ENCODE peak calls at places on chromosome 16, in seven cellular contexts. I is T follicular helper cell, W is amniotic stem cell, Q is HTR-8/SVneo, X is heart left ventricle, N is NAMALWA, G is iPS-NIHi11. R is an unnamed sample.

GRCh38 chr16:87702325-87702811 is 63.4 kb downstream of the KLHDC4 start:
- DNase-seq in N (peak), I (no peak), W (no peak), Q (peak), X (no peak), G (peak), R (no peak)

GRCh38 chr16:48082516-48082915 is 73.3 kb downstream of the ABCC12 start:
- DNase-seq in I (no peak), N (no peak), Q (no peak), X (peak), G (no peak), W (no peak), R (no peak)

GRCh38 chr16:9302102-9302501 is 210.7 kb downstream of the HAPSTR1 start:
- DNase-seq in W (no peak), G (no peak), Q (no peak), N (no peak), X (no peak), I (no peak), R (no peak)

GRCh38 chr16:30395992-30396560 is 856 bp downstream of the ZNF48 start:
- DNase-seq in N (no peak), X (no peak), G (no peak), I (no peak), W (no peak), Q (no peak), R (no peak)

GRCh38 chr16:55207679-55208294 is 116.2 kb upstream of the IRX6 start:
- DNase-seq in G (peak), X (no peak), W (no peak), Q (no peak), I (no peak), N (no peak), R (no peak)

GRCh38 chr16:85004587-85005205 is 6.6 kb downstream of the ZDHHC7 start:
- DNase-seq in I (no peak), Q (peak), N (no peak), W (peak), G (no peak), X (no peak), R (no peak)

GRCh38 chr16:48479319-48479718 is 94.1 kb upstream of the SIAH1 start:
- DNase-seq in W (no peak), G (no peak), Q (no peak), X (no peak), I (no peak), N (no peak), R (no peak)

GRCh38 chr16:14501331-14502255 is 128.5 kb downstream of the PARN start:
- DNase-seq in X (peak), Q (peak), I (no peak), W (peak), G (peak), N (no peak), R (peak)

GRCh38 chr16:24499193-24499814 is 40.1 kb upstream of the RBBP6 start:
- DNase-seq in X (no peak), Q (peak), W (no peak), N (peak), G (peak), I (no peak), R (no peak)

GRCh38 chr16:67268136-67268579 is 11.2 kb upstream of the PLEKHG4 start:
- DNase-seq in Q (peak), X (peak), G (no peak), I (no peak), N (no peak), W (peak), R (no peak)

GRCh38 chr16:55000595-55000994 is 69.9 kb downstream of the IRX5 start:
- DNase-seq in X (no peak), Q (no peak), N (no peak), G (no peak), W (no peak), I (no peak), R (no peak)

GRCh38 chr16:53022374-53022773 is 30.3 kb downstream of the CHD9NB start:
- DNase-seq in I (no peak), N (peak), Q (peak), W (peak), X (no peak), G (peak), R (no peak)

GRCh38 chr16:89893642-89894548 is 20.5 kb downstream of the TCF25 start:
- DNase-seq in W (no peak), Q (no peak), G (no peak), I (no peak), X (no peak), N (no peak), R (no peak)

GRCh38 chr16:67399218-67399733 is 6.0 kb upstream of the TPPP3 start:
- DNase-seq in N (peak), Q (no peak), G (peak), W (no peak), I (no peak), X (peak), R (no peak)

GRCh38 chr16:14309001-14309886 is 238.1 kb downstream of the MRTFB start:
- DNase-seq in Q (no peak), G (peak), I (no peak), W (no peak), X (no peak), N (peak), R (no peak)

GRCh38 chr16:81530296-81530721 is 85.7 kb downstream of the CMIP start:
- DNase-seq in X (no peak), W (no peak), I (no peak), G (no peak), N (no peak), Q (no peak), R (no peak)

GRCh38 chr16:20216818-20217217 is 110.5 kb downstream of the GP2 start:
- DNase-seq in N (no peak), I (no peak), W (no peak), Q (no peak), X (no peak), G (no peak), R (no peak)

GRCh38 chr16:30051518-30051917 is 14.0 kb upstream of the ALDOA start:
- DNase-seq in W (no peak), G (no peak), I (no peak), X (no peak), Q (no peak), N (no peak), R (no peak)

GRCh38 chr16:72800524-72800923 is 247.4 kb downstream of the ZFHX3 start:
- DNase-seq in N (no peak), I (no peak), W (no peak), G (no peak), X (no peak), Q (no peak), R (no peak)

GRCh38 chr16:67177743-67178699 is 5.7 kb downstream of the MATCAP1 start:
- DNase-seq in I (peak), N (no peak), X (peak), Q (no peak), W (no peak), G (peak), R (peak)

GRCh38 chr16:5763176-5763575 is 665.6 kb upstream of the EEF2KMT start:
- DNase-seq in I (no peak), W (no peak), X (no peak), Q (no peak), G (no peak), N (no peak), R (no peak)

GRCh38 chr16:88747588-88748301 is 37.3 kb downstream of the PIEZO1 start:
- DNase-seq in I (no peak), N (peak), X (no peak), Q (no peak), W (no peak), G (peak), R (peak)

GRCh38 chr16:83706394-83706793 is 101.4 kb upstream of the HSBP1 start:
- DNase-seq in W (no peak), I (no peak), G (no peak), X (no peak), Q (no peak), N (no peak), R (no peak)

GRCh38 chr16:71255721-71256120 is 25.2 kb upstream of the HYDIN start:
- DNase-seq in N (no peak), X (no peak), I (no peak), G (no peak), Q (no peak), W (no peak), R (no peak)

GRCh38 chr16:83307206-83307990 is 500.4 kb upstream of the HSBP1 start:
- DNase-seq in Q (no peak), N (no peak), G (no peak), I (no peak), X (no peak), W (no peak), R (no peak)

GRCh38 chr16:87407511-87408112 is 15.5 kb downstream of the MAP1LC3B start:
- DNase-seq in G (no peak), I (no peak), Q (no peak), W (no peak), N (no peak), X (peak), R (no peak)

GRCh38 chr16:81946206-81946605 is 65.1 kb downstream of the SDR42E1 start:
- DNase-seq in N (no peak), W (no peak), G (no peak), X (no peak), I (no peak), Q (no peak), R (no peak)